ENCODE peak calls at places on chromosomes 7 and 10, in six cellular contexts. H is left ventricle myocardium inferior; R is NCI-H460; Y is CD4-positive, alpha-beta T cell; T is WERI-Rb-1; L is stimulated activated CD4-positive, alpha-beta T cell treated with anti-CD3 and anti-CD28 coated beads, Interleukin-12 subunit alpha, Interleukin-12 subunit beta, amount 100 ng/mL, for 4 hours. G is an unnamed sample.

GRCh38 chr7:7830122-7830878 is 111.9 kb upstream of the RPA3 start:
- DNase-seq in R (no peak), T (no peak), Y (no peak), L (no peak), H (no peak), G (peak)

GRCh38 chr7:46934198-46934825 is 647.6 kb downstream of the TNS3 start:
- DNase-seq in T (no peak), L (no peak), Y (no peak), H (no peak), R (no peak), G (peak)

GRCh38 chr10:110850099-110850498 is 21.6 kb upstream of the PDCD4 start:
- DNase-seq in L (no peak), H (no peak), T (no peak), Y (no peak), R (no peak), G (no peak)

GRCh38 chr7:19368540-19368939 is 223.3 kb upstream of the FERD3L start:
- DNase-seq in L (no peak), R (no peak), Y (no peak), H (no peak), T (no peak), G (no peak)

GRCh38 chr7:29684787-29685650 is 121.3 kb upstream of the WIPF3 start:
- DNase-seq in R (peak), T (peak), L (peak), H (peak), Y (peak), G (peak)

GRCh38 chr10:132377326-132377725 is 19.7 kb upstream of the PWWP2B start:
- DNase-seq in L (no peak), R (no peak), T (no peak), H (no peak), Y (no peak), G (no peak)

GRCh38 chr7:87328281-87328680 is 17.2 kb upstream of the CROT start:
- DNase-seq in R (no peak), T (no peak), H (no peak), L (no peak), Y (no peak), G (peak)

GRCh38 chr10:125812128-125812527 is 10.9 kb downstream of the UROS start:
- DNase-seq in R (no peak), L (no peak), Y (no peak), H (no peak), T (no peak), G (no peak)

GRCh38 chr10:78115135-78115853 is 81.6 kb downstream of the RPS24 start:
- DNase-seq in Y (no peak), R (no peak), L (no peak), T (no peak), H (no peak), G (no peak)

GRCh38 chr7:141452911-141453310 is 98.3 kb upstream of the AGK start:
- DNase-seq in H (no peak), R (no peak), T (no peak), L (no peak), Y (no peak), G (no peak)

GRCh38 chr7:19143930-19144574 is 1.2 kb downstream of the FERD3L start:
- DNase-seq in L (no peak), T (no peak), H (no peak), R (no peak), Y (no peak), G (no peak)

GRCh38 chr7:133477786-133478185 is 224.9 kb downstream of the EXOC4 start:
- DNase-seq in H (no peak), L (no peak), T (no peak), R (no peak), Y (no peak), G (no peak)

GRCh38 chr10:107544706-107545520 is 380.4 kb upstream of the SORCS1 start:
- DNase-seq in H (no peak), L (no peak), Y (no peak), R (no peak), T (peak), G (no peak)

GRCh38 chr10:63094405-63094804 is 38.7 kb upstream of the NRBF2 start:
- DNase-seq in Y (no peak), R (no peak), L (no peak), T (no peak), H (no peak), G (no peak)

GRCh38 chr10:50576245-50576815 is 47.4 kb downstream of the SGMS1 start:
- DNase-seq in T (no peak), R (no peak), Y (no peak), H (no peak), L (no peak), G (peak)

GRCh38 chr10:90424730-90425129 is 433.1 kb downstream of the HTR7 start:
- DNase-seq in T (no peak), R (no peak), H (no peak), Y (no peak), L (no peak), G (no peak)

GRCh38 chr10:79946270-79947082 is 2.4 kb downstream of the SFTPD start:
- DNase-seq in Y (no peak), H (no peak), L (no peak), T (no peak), R (no peak), G (no peak)

GRCh38 chr10:43890124-43890523 is 241.4 kb upstream of the ZNF32 start:
- DNase-seq in Y (no peak), L (no peak), R (no peak), T (no peak), H (no peak), G (no peak)